ENCODE peak calls at places on chromosomes 6 and 20, in nine cellular contexts. Q is hepatocyte; S is CD4-positive, alpha-beta T cell; O is A549; V is IMR-90; Y is right lobe of liver; N is K562; T is fibroblast of lung; D is PC-9. A is an unnamed sample.
A peak's percentile ranks its signal among the peaks of the same experiment; 100 is the strongest.

GRCh38 chr6:16129623-16130243 is 847 bp downstream of the MYLIP start:
- DNase-seq in Y (peak; percentile 52), N (no peak), D (peak; percentile 30), S (peak; percentile 25), O (no peak), Q (no peak), T (peak; percentile 9), V (peak; percentile 5), A (no peak)

GRCh38 chr20:12969071-12969669 is 39.6 kb upstream of the SPTLC3 start:
- DNase-seq in T (no peak), V (no peak), Y (no peak), D (no peak), S (no peak), N (no peak), Q (no peak), O (peak; percentile 43), A (no peak)

GRCh38 chr20:35871311-35871771 is 83.0 kb downstream of the SCAND1 start:
- DNase-seq in S (no peak), V (peak; percentile 51), Q (no peak), Y (no peak), N (no peak), D (peak; percentile 21), O (peak; percentile 50), T (peak; percentile 63), A (peak; percentile 68)

GRCh38 chr6:72422126-72422680 is 199.7 kb upstream of the KCNQ5 start:
- DNase-seq in D (no peak), S (no peak), Q (no peak), T (peak; percentile 78), N (no peak), Y (no peak), O (no peak), V (peak; percentile 53), A (no peak)

GRCh38 chr20:1567392-1568165 is 10.1 kb upstream of the SIRPD start:
- DNase-seq in V (peak; percentile 27), N (no peak), T (peak; percentile 71), O (peak; percentile 21), S (no peak), Q (peak; percentile 1), D (peak; percentile 76), Y (no peak), A (peak; percentile 2)

GRCh38 chr6:133895573-133896343 is 6.8 kb downstream of the TCF21 start:
- DNase-seq in S (no peak), T (peak; percentile 22), D (no peak), Q (peak; percentile 32), V (no peak), Y (no peak), O (no peak), N (no peak), A (no peak)

GRCh38 chr20:57662313-57663240 is 42.4 kb upstream of the ZBP1 start:
- DNase-seq in Y (peak; percentile 34), N (no peak), T (no peak), Q (no peak), D (no peak), V (no peak), O (no peak), S (no peak), A (no peak)

GRCh38 chr6:169167581-169168301 is 85.9 kb downstream of the THBS2 start:
- DNase-seq in S (no peak), Q (no peak), O (no peak), T (peak; percentile 100), V (peak; percentile 99), D (no peak), Y (no peak), N (no peak), A (peak; percentile 97)

GRCh38 chr6:78831492-78831891 is 35.9 kb upstream of the IRAK1BP1 start:
- DNase-seq in T (peak; percentile 92), D (no peak), V (peak; percentile 3), N (no peak), Q (peak; percentile 34), Y (no peak), O (no peak), S (no peak), A (peak; percentile 67)

GRCh38 chr6:28988536-28989415 is 16.3 kb downstream of the ZNF311 start:
- DNase-seq in O (peak; percentile 36), Q (peak; percentile 90), V (peak; percentile 61), S (peak; percentile 56), D (peak; percentile 76), T (peak; percentile 63), N (peak; percentile 70), Y (peak; percentile 50), A (peak; percentile 66)

GRCh38 chr20:34927736-34928135 is 27.9 kb downstream of the GSS start:
- DNase-seq in Y (no peak), Q (no peak), D (peak; percentile 39), N (no peak), O (no peak), S (no peak), V (peak; percentile 23), T (no peak), A (no peak)

GRCh38 chr6:81487489-81487888 is 265.0 kb downstream of the TENT5A start:
- DNase-seq in V (peak; percentile 62), O (peak; percentile 4), Y (no peak), Q (peak; percentile 7), N (no peak), S (no peak), D (no peak), T (peak; percentile 32), A (no peak)

GRCh38 chr6:161273356-161273751 is 507 bp downstream of the AGPAT4 start:
- DNase-seq in O (no peak), Y (no peak), T (peak; percentile 48), Q (peak; percentile 49), D (no peak), N (peak; percentile 54), S (no peak), V (peak; percentile 48), A (peak; percentile 62)

GRCh38 chr6:37488464-37488863 is 11.2 kb downstream of the CCDC167 start:
- DNase-seq in D (no peak), S (no peak), T (no peak), V (no peak), N (no peak), Y (no peak), O (no peak), Q (no peak), A (no peak)

GRCh38 chr6:16540804-16541752 is 220.2 kb downstream of the ATXN1 start:
- DNase-seq in O (peak; percentile 3), D (no peak), Y (no peak), V (no peak), N (no peak), Q (no peak), S (no peak), T (peak; percentile 21), A (no peak)

GRCh38 chr6:134853111-134854055 is 96.5 kb downstream of the ALDH8A1 start:
- DNase-seq in Y (no peak), D (no peak), N (no peak), S (no peak), Q (peak; percentile 60), V (peak; percentile 79), T (peak; percentile 81), O (no peak), A (peak; percentile 27)

GRCh38 chr20:32583581-32584045 is 1.5 kb downstream of the NOL4L start:
- DNase-seq in V (no peak), D (peak; percentile 33), N (peak; percentile 77), O (no peak), Q (peak; percentile 81), Y (no peak), S (no peak), T (no peak), A (no peak)

DNA sequence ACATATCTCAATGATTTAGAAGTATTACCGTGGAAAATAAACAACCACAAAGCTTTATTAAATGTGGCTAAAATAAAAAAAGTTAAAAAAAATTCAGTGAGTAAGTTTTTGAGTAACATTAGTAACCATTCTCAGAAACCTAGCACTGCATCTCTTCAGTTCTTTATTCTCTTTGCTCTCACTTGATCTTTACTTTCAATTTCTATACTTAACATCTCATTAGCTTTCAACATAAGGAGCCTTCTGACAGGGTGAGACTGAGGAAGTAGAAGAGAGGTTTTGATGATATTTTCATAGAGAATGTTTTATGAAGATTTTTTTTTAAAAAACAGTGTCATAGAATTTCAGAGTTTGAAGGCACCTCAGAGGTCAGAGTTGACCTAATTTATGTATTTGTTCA is 60.7 kb downstream of the FAM83B start:
- DNase-seq in T (no peak), V (no peak), Q (no peak), O (no peak), S (no peak), Y (no peak), N (no peak), D (no peak), A (no peak)
- TF ChIP-seq CTCF in T (no peak), V (no peak), Q (no peak), O (no peak), S (no peak), Y (no peak), N (no peak), D (no peak), A (no peak)

GRCh38 chr20:43304598-43304997 is 114.9 kb upstream of the PTPRT start:
- DNase-seq in S (no peak), Q (no peak), V (no peak), T (no peak), Y (no peak), O (no peak), N (no peak), D (no peak), A (no peak)
- H3K27ac ChIP-seq in S (no peak overlapping the region), Q (no peak overlapping the region), V (no peak overlapping the region), T (no peak overlapping the region), Y (no peak overlapping the region), O (no peak overlapping the region), N (no peak overlapping the region), D (no peak overlapping the region), A (no peak overlapping the region)

DNA sequence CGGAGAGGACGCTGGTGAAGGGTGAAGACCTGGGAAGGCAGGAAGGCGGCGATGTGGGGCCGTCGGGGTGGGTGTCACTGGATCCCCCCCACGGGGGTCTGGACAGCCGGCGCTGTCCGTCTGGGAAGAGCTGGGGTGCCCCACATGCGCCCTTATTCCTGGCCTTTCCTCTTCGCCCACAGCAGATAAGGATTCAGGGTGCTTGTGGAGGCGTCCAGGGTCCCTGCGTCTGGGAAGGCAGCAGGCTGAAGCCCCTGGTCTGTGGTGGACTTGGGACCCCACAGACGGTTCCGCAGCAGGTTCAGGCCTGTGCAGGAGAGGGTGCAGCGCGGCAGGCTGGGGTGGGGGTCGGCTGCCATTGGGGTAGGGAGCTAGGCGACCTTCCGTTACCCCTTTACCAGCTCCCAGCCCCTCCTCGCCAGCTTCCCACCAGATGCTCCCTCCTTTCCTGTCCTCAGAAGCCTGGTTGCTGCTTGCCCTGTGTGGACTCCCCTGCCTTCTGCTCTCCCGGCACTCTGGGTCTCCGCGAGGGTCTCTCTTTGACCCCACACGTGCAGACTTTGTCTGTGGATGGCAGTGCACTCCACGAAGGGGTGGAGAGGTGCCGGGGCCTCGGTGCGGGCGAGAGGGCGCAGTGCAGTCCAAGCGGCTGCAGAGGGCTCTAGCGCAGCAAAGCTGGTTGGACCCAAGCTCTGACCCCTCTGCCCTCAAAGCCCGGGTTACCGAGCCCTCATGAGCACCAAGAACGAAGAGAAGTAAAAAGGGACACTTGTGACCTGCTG is 2.1 kb upstream of the GATA5 start:
- DNase-seq in D (no peak), O (no peak), N (no peak), T (no peak), Y (no peak), S (no peak), V (no peak), Q (no peak), A (no peak)
- TF ChIP-seq CTCF in D (no peak), O (peak; percentile 8), N (peak; percentile 40), T (no peak), Y (no peak), S (no peak), V (no peak), Q (peak; percentile 41), A (no peak)

DNA sequence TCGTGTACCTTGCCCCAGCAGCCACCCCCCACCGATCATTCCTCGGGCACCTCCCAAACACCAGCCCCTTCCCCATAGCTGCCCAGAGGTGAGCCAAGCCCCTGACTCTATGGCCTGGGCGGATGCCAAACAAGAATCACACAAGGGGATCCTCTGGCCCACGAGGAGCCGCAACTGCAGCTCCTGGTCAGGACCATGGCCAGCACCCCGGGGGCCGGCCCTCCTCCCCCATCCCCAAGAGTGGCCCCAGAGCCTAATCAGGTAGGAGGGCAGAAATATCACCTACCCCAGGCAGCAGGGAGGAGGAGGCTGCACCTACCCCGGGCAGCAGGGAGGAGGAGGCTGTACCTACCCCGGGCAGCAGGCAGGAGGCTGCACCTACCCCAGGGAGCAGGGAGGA is 11.1 kb downstream of the KCNQ2 start:
- DNase-seq in V (no peak), Q (peak; percentile 59), O (no peak), D (peak; percentile 44), Y (no peak), T (no peak), S (peak; percentile 16), N (peak; percentile 77), A (no peak)
- H3K27ac ChIP-seq in V (no peak overlapping the region), Q (no peak overlapping the region), O (no peak overlapping the region), D (no peak overlapping the region), Y (no peak overlapping the region), T (no peak overlapping the region), S (no peak overlapping the region), N (no peak overlapping the region), A (no peak overlapping the region)